ENCODE peak calls at places on chromosome 15, in five cellular contexts. V, Z, U, Y and H are unnamed samples.

GRCh38 chr15:77629070-77630030 is 3.4 kb downstream of the LINGO1 start:
- DNase-seq in V (no peak), Z (no peak), U (no peak), Y (no peak), H (no peak)

GRCh38 chr15:97084650-97085049 is 754.1 kb downstream of the NR2F2 start:
- DNase-seq in V (no peak), Z (peak), U (no peak), Y (no peak), H (no peak)

GRCh38 chr15:60477991-60478632 is 830 bp downstream of the ICE2 start:
- DNase-seq in V (no peak), Z (peak), U (no peak), Y (peak), H (no peak)

GRCh38 chr15:52706091-52706490 is 26.9 kb upstream of the ATOSA start:
- DNase-seq in V (no peak), Z (no peak), U (no peak), Y (no peak), H (no peak)

GRCh38 chr15:96146711-96147110 is 183.8 kb upstream of the NR2F2 start:
- DNase-seq in V (no peak), Z (no peak), U (no peak), Y (no peak), H (no peak)

GRCh38 chr15:74543583-74543982 is 2.6 kb downstream of the ARID3B start:
- DNase-seq in V (no peak), Z (no peak), U (no peak), Y (no peak), H (no peak)

GRCh38 chr15:85821545-85821944 is 26.8 kb upstream of the KLHL25 start:
- DNase-seq in V (no peak), Z (no peak), U (no peak), Y (no peak), H (no peak)

GRCh38 chr15:23467110-23467600 is 20.1 kb upstream of the GOLGA6L2 start:
- DNase-seq in V (no peak), Z (peak), U (no peak), Y (peak), H (no peak)

GRCh38 chr15:63456253-63456652 is 48.1 kb upstream of the USP3 start:
- DNase-seq in V (peak), Z (no peak), U (no peak), Y (no peak), H (no peak)

GRCh38 chr15:62153228-62153627 is 11.9 kb downstream of the C2CD4B start:
- DNase-seq in V (no peak), Z (no peak), U (no peak), Y (no peak), H (no peak)

GRCh38 chr15:53837263-53837662 is 77.8 kb upstream of the WDR72 start:
- DNase-seq in V (no peak), Z (no peak), U (no peak), Y (no peak), H (no peak)

GRCh38 chr15:72397780-72398179 is 325 bp upstream of the TMEM202 start:
- DNase-seq in V (no peak), Z (no peak), U (no peak), Y (no peak), H (no peak)

GRCh38 chr15:64535460-64536243 is 75.3 kb downstream of the ZNF609 start:
- DNase-seq in V (no peak), Z (no peak), U (no peak), Y (no peak), H (no peak)

GRCh38 chr15:73331991-73332925 is 36.5 kb downstream of the HCN4 start:
- DNase-seq in V (peak), Z (no peak), U (no peak), Y (no peak), H (no peak)

GRCh38 chr15:99062226-99062625 is 42.7 kb upstream of the SYNM start:
- DNase-seq in V (no peak), Z (no peak), U (no peak), Y (no peak), H (no peak)

GRCh38 chr15:29821416-29822099 is 710 bp downstream of the TJP1 start:
- DNase-seq in V (no peak), Z (peak), U (peak), Y (peak), H (peak)

GRCh38 chr15:31230630-31231485 is 95.8 kb upstream of the KLF13 start:
- DNase-seq in V (no peak), Z (no peak), U (no peak), Y (peak), H (no peak)

GRCh38 chr15:24756101-24756500 is 80.5 kb downstream of the NPAP1 start:
- DNase-seq in V (no peak), Z (no peak), U (no peak), Y (no peak), H (no peak)

GRCh38 chr15:81330351-81331085 is 6.6 kb upstream of the STARD5 start:
- DNase-seq in V (no peak), Z (peak), U (no peak), Y (no peak), H (no peak)

GRCh38 chr15:35748105-35748504 is 202.1 kb upstream of the DPH6 start:
- DNase-seq in V (no peak), Z (no peak), U (no peak), Y (no peak), H (no peak)

GRCh38 chr15:66220587-66220986 is 33.0 kb downstream of the MEGF11 start:
- DNase-seq in V (no peak), Z (no peak), U (no peak), Y (no peak), H (no peak)

GRCh38 chr15:98799461-98799971 is 151.2 kb downstream of the IGF1R start:
- DNase-seq in V (no peak), Z (peak), U (peak), Y (no peak), H (peak)

GRCh38 chr15:39205081-39205480 is 375.8 kb upstream of the THBS1 start:
- DNase-seq in V (no peak), Z (no peak), U (no peak), Y (no peak), H (no peak)

GRCh38 chr15:47618216-47618615 is 99.1 kb upstream of the SEMA6D start:
- DNase-seq in V (no peak), Z (no peak), U (no peak), Y (no peak), H (no peak)

GRCh38 chr15:69815793-69816192 is 281.9 kb downstream of the TLE3 start:
- DNase-seq in V (no peak), Z (no peak), U (no peak), Y (no peak), H (no peak)

GRCh38 chr15:99163271-99164062 is 58.6 kb downstream of the SYNM start:
- DNase-seq in V (no peak), Z (no peak), U (no peak), Y (no peak), H (no peak)

GRCh38 chr15:64524778-64525177 is 64.4 kb downstream of the ZNF609 start:
- DNase-seq in V (no peak), Z (peak), U (no peak), Y (no peak), H (no peak)

GRCh38 chr15:31392761-31393401 is 66.2 kb downstream of the KLF13 start:
- DNase-seq in V (no peak), Z (no peak), U (no peak), Y (peak), H (no peak)

GRCh38 chr15:92425578-92426225 is 32.0 kb downstream of the ST8SIA2 start:
- DNase-seq in V (no peak), Z (no peak), U (no peak), Y (no peak), H (no peak)

GRCh38 chr15:64558460-64559179 is 98.2 kb downstream of the ZNF609 start:
- DNase-seq in V (no peak), Z (peak), U (no peak), Y (no peak), H (no peak)

GRCh38 chr15:36807134-36807764 is 227.8 kb downstream of the CDIN1 start:
- DNase-seq in V (no peak), Z (no peak), U (no peak), Y (no peak), H (no peak)

GRCh38 chr15:94666553-94666952 is 435.2 kb downstream of the MCTP2 start:
- DNase-seq in V (no peak), Z (no peak), U (no peak), Y (no peak), H (no peak)
- TF ChIP-seq CTCF in V (no peak), Z (no peak), U (no peak), Y (no peak), H (no peak)

GRCh38 chr15:43483306-43484128 is 9.4 kb downstream of the TP53BP1 start:
- DNase-seq in V (no peak), Z (peak), U (no peak), Y (no peak), H (no peak)
- TF ChIP-seq CTCF in V (no peak), Z (peak), U (no peak), Y (no peak), H (no peak)

GRCh38 chr15:101014921-101015841 is 96.0 kb downstream of the LRRK1 start:
- DNase-seq in V (peak), Z (peak), U (peak), Y (peak), H (peak)
- TF ChIP-seq CTCF in V (peak), Z (peak), U (peak), Y (peak), H (peak)

GRCh38 chr15:67386947-67387346 is 132.4 kb downstream of the IQCH start:
- DNase-seq in V (no peak), Z (no peak), U (no peak), Y (no peak), H (no peak)

GRCh38 chr15:67383903-67384302 is 129.3 kb downstream of the IQCH start:
- DNase-seq in V (no peak), Z (peak), U (no peak), Y (no peak), H (no peak)

GRCh38 chr15:67382723-67383122 is 128.1 kb downstream of the IQCH start:
- DNase-seq in V (no peak), Z (no peak), U (no peak), Y (no peak), H (no peak)

GRCh38 chr15:67384761-67385160 is 130.2 kb downstream of the IQCH start:
- DNase-seq in V (no peak), Z (no peak), U (no peak), Y (no peak), H (no peak)

DNA sequence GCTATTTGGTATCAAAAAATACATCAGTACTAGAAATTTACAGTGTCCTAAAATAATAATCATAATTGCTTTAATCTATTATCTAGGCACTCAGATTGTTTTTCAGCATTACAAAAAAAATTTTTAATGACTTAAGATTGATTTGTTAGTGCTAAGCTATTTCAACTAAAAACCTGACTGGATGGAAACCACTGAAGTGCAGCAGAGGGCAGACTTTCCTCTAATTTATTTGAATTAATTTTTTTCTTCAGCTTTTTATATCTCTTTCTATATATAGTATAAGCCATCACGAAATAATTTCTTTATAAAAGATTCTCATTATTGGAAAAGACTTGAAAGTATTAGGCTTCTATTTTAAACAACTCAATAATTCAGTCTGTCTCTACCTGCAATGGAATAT is 131.4 kb downstream of the IQCH start:
- DNase-seq in V (no peak), Z (no peak), U (no peak), Y (no peak), H (no peak)
- TF ChIP-seq CTCF in V (no peak), Z (peak), U (no peak), Y (no peak), H (no peak)

DNA sequence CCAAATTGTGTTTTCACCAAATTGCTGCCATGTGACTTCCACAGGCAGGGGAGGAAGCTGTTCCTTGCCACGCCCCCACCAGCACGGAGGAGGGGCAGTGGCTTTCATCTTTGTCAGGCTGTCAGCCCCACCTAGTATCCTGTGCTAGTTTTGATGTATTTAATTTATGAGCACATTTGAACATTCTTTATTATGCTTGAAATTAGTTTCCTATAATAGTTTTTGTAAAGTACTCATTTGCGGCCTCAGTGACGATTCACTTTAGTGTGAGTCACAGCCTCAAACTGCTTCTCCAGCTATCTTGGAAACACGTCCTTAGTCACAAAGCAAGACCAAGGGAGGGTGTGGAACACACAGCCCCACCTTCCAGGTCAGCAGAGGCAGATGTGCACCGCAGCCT is 239.9 kb upstream of the ATP10A start:
- DNase-seq in V (no peak), Z (peak), U (no peak), Y (no peak), H (no peak)
- TF ChIP-seq CTCF in V (no peak), Z (no peak), U (no peak), Y (no peak), H (no peak)

DNA sequence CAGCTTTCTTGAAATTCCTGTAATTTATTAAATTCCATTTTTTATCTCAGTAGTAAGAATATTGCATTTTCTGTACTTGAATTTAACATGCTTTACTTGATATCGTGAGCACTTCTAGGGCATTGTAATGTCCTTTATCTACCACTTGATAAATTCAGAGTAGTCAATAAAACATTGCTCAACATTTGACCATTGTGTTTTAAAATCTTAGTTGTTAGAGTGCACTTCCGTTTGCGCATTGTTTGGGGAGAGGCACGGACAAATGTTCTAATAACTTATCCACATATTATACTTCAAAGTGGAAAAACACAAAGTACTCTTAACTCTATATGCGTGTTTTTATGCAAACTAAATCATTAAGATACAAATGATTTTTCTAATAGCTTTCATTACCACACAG is 444 bp downstream of the FAM227B start:
- DNase-seq in V (no peak), Z (peak), U (no peak), Y (no peak), H (no peak)
- TF ChIP-seq CTCF in V (peak), Z (peak), U (no peak), Y (no peak), H (no peak)

DNA sequence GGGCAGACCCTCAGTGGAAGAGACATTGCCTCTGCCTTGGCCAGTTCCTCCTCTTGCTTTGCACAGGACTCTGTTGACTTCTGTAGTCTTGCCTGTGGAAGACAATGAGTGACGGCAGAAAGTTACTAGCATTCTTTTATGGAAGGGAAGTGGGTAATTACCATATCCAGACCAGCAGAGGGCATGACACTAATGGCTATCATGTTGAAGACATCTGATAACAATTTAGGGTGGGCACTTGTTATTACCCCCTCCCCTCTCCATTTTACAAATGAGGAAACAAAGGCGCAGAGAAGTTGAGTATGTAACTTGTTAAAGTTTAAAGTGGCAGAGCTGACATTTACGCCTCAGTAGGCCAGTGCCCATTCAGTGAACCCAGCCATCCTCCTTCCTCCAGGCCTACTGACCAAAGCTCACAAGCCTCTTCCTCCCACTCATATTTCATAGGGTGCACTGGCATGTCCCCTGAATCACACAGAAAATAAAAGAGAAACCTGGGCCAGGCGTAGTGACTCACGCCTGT is 48.2 kb upstream of the FMN1 start:
- DNase-seq in V (no peak), Z (peak), U (no peak), Y (no peak), H (peak)
- TF ChIP-seq CTCF in V (peak), Z (peak), U (peak), Y (no peak), H (peak)

GRCh38 chr15:91142097-91142744 is 42.2 kb downstream of the SV2B start:
- DNase-seq in V (no peak), Z (no peak), U (no peak), Y (peak), H (no peak)
- TF ChIP-seq CTCF in V (peak), Z (peak), U (peak), Y (peak), H (peak)

DNA sequence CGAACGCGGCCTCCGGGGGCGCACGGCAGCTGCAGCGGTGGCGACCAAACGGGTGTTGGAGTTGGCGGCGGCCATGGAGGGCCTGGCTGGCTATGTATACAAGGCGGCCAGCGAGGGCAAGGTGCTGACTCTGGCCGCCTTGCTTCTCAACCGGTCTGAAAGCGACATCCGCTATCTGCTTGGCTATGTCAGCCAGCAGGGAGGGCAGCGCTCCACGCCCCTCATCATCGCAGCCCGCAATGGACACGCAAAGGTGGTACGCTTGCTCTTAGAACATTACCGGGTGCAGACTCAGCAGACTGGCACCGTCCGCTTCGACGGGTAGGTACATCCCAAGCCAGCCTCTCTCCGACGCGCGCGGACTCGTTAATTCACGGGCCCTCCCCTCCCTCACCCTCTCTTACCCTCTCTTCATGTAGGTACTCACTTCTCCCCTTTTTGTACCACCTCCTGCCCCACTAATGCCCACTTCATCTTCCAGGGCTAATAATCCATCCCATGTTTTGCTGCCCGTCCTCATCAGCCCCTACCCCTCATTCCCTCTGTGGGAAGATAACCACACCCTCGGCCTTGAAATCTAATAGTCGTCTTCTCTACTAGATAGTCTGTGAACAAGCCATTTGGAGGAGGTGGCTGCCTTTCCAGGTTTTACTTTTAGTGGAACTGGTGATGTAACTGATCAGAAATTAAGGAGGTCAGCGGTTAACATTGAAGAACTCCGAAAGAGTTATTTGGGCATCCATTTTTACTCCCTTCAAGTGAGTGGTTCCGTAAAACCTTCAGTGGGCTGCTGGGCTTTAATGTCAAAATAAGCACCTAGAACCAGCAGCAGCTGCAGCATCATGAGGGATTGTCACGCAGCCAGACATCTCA is 1.0 kb downstream of the FEM1B start:
- DNase-seq in V (no peak), Z (no peak), U (no peak), Y (no peak), H (no peak)
- TF ChIP-seq CTCF in V (peak), Z (peak), U (no peak), Y (peak), H (no peak)